ENCODE peak calls at places on chromosomes 2 and 18, in nine cellular contexts. One of them, this sample, is unnamed.

GRCh38 chr2:102141915-102142828 is at the start of gene IL1R1:
- DNase-seq in left lung: peak; percentile 87
- DNase-seq in astrocyte: peak; percentile 66
- DNase-seq in neuronal stem cell: peak; percentile 56
- DNase-seq in esophagus squamous epithelium: no peak
- DNase-seq in sigmoid colon: peak; percentile 90
- DNase-seq in right cardiac atrium: peak; percentile 95
- DNase-seq in HCT116: no peak
- DNase-seq in GM06990: no peak
- DNase-seq in this sample: no peak

GRCh38 chr2:170235860-170236638 is 58.1 kb downstream of the MYO3B start:
- DNase-seq in left lung: no peak
- DNase-seq in astrocyte: peak; percentile 33
- DNase-seq in neuronal stem cell: peak; percentile 84
- DNase-seq in esophagus squamous epithelium: no peak
- DNase-seq in sigmoid colon: no peak
- DNase-seq in right cardiac atrium: peak; percentile 33
- DNase-seq in HCT116: peak; percentile 60
- DNase-seq in GM06990: no peak
- DNase-seq in this sample: no peak

GRCh38 chr2:160209457-160209856 is 9.4 kb upstream of the ITGB6 start:
- DNase-seq in left lung: no peak
- DNase-seq in astrocyte: peak; percentile 97
- DNase-seq in neuronal stem cell: no peak
- DNase-seq in esophagus squamous epithelium: no peak
- DNase-seq in sigmoid colon: no peak
- DNase-seq in right cardiac atrium: no peak
- DNase-seq in HCT116: no peak
- DNase-seq in GM06990: no peak
- DNase-seq in this sample: no peak

GRCh38 chr2:117058366-117058765 is 756.1 kb upstream of the DDX18 start:
- DNase-seq in left lung: no peak
- DNase-seq in astrocyte: no peak
- DNase-seq in neuronal stem cell: no peak
- DNase-seq in esophagus squamous epithelium: no peak
- DNase-seq in sigmoid colon: no peak
- DNase-seq in right cardiac atrium: no peak
- DNase-seq in HCT116: no peak
- DNase-seq in GM06990: no peak
- DNase-seq in this sample: no peak

GRCh38 chr2:8682719-8683667 is 1.1 kb downstream of the ID2 start:
- DNase-seq in left lung: peak; percentile 61
- DNase-seq in astrocyte: peak; percentile 45
- DNase-seq in neuronal stem cell: peak; percentile 21
- DNase-seq in esophagus squamous epithelium: no peak
- DNase-seq in sigmoid colon: peak; percentile 74
- DNase-seq in right cardiac atrium: peak; percentile 71
- DNase-seq in HCT116: peak; percentile 8
- DNase-seq in GM06990: peak; percentile 35
- DNase-seq in this sample: no peak

GRCh38 chr18:73283032-73283431 is 415.2 kb upstream of the NETO1 start:
- DNase-seq in left lung: no peak
- DNase-seq in astrocyte: peak; percentile 37
- DNase-seq in neuronal stem cell: no peak
- DNase-seq in esophagus squamous epithelium: no peak
- DNase-seq in sigmoid colon: no peak
- DNase-seq in right cardiac atrium: no peak
- DNase-seq in HCT116: no peak
- DNase-seq in GM06990: no peak
- DNase-seq in this sample: no peak

GRCh38 chr2:20430461-20431302 is 16.2 kb upstream of the RHOB start:
- DNase-seq in left lung: no peak
- DNase-seq in astrocyte: no peak
- DNase-seq in neuronal stem cell: no peak
- DNase-seq in esophagus squamous epithelium: no peak
- DNase-seq in sigmoid colon: peak; percentile 48
- DNase-seq in right cardiac atrium: no peak
- DNase-seq in HCT116: no peak
- DNase-seq in GM06990: no peak
- DNase-seq in this sample: no peak

GRCh38 chr2:217254111-217254510 is 394.2 kb upstream of the TNP1 start:
- DNase-seq in left lung: no peak
- DNase-seq in astrocyte: no peak
- DNase-seq in neuronal stem cell: no peak
- DNase-seq in esophagus squamous epithelium: no peak
- DNase-seq in sigmoid colon: no peak
- DNase-seq in right cardiac atrium: no peak
- DNase-seq in HCT116: no peak
- DNase-seq in GM06990: no peak
- DNase-seq in this sample: no peak

GRCh38 chr2:63942788-63943187 is 76.4 kb downstream of the VPS54 start:
- DNase-seq in left lung: no peak
- DNase-seq in astrocyte: no peak
- DNase-seq in neuronal stem cell: no peak
- DNase-seq in esophagus squamous epithelium: no peak
- DNase-seq in sigmoid colon: no peak
- DNase-seq in right cardiac atrium: no peak
- DNase-seq in HCT116: no peak
- DNase-seq in GM06990: no peak
- DNase-seq in this sample: no peak

GRCh38 chr2:183093857-183094657 is 15.5 kb downstream of the DUSP19 start:
- DNase-seq in left lung: no peak
- DNase-seq in astrocyte: peak; percentile 45
- DNase-seq in neuronal stem cell: no peak
- DNase-seq in esophagus squamous epithelium: no peak
- DNase-seq in sigmoid colon: no peak
- DNase-seq in right cardiac atrium: no peak
- DNase-seq in HCT116: no peak
- DNase-seq in GM06990: peak; percentile 45
- DNase-seq in this sample: no peak

GRCh38 chr2:54763636-54764291 is 40.3 kb downstream of the EML6 start:
- DNase-seq in left lung: no peak
- DNase-seq in astrocyte: no peak
- DNase-seq in neuronal stem cell: no peak
- DNase-seq in esophagus squamous epithelium: no peak
- DNase-seq in sigmoid colon: no peak
- DNase-seq in right cardiac atrium: peak; percentile 57
- DNase-seq in HCT116: no peak
- DNase-seq in GM06990: no peak
- DNase-seq in this sample: no peak

GRCh38 chr18:49768051-49768391 is 45.3 kb downstream of the ACAA2 start:
- DNase-seq in left lung: peak; percentile 63
- DNase-seq in astrocyte: peak; percentile 50
- DNase-seq in neuronal stem cell: peak; percentile 48
- DNase-seq in esophagus squamous epithelium: no peak
- DNase-seq in sigmoid colon: no peak
- DNase-seq in right cardiac atrium: peak; percentile 74
- DNase-seq in HCT116: peak; percentile 62
- DNase-seq in GM06990: no peak
- DNase-seq in this sample: peak; percentile 60

GRCh38 chr18:49769047-49769708 is 44.2 kb downstream of the ACAA2 start:
- DNase-seq in left lung: no peak
- DNase-seq in astrocyte: no peak
- DNase-seq in neuronal stem cell: no peak
- DNase-seq in esophagus squamous epithelium: no peak
- DNase-seq in sigmoid colon: no peak
- DNase-seq in right cardiac atrium: no peak
- DNase-seq in HCT116: no peak
- DNase-seq in GM06990: no peak
- DNase-seq in this sample: no peak

GRCh38 chr18:49766646-49767045 is 46.7 kb downstream of the ACAA2 start:
- DNase-seq in left lung: no peak
- DNase-seq in astrocyte: no peak
- DNase-seq in neuronal stem cell: no peak
- DNase-seq in esophagus squamous epithelium: no peak
- DNase-seq in sigmoid colon: no peak
- DNase-seq in right cardiac atrium: no peak
- DNase-seq in HCT116: no peak
- DNase-seq in GM06990: no peak
- DNase-seq in this sample: no peak

GRCh38 chr18:49764032-49764431 is 49.3 kb downstream of the ACAA2 start:
- DNase-seq in left lung: no peak
- DNase-seq in astrocyte: peak; percentile 45
- DNase-seq in neuronal stem cell: no peak
- DNase-seq in esophagus squamous epithelium: no peak
- DNase-seq in sigmoid colon: no peak
- DNase-seq in right cardiac atrium: no peak
- DNase-seq in HCT116: no peak
- DNase-seq in GM06990: no peak
- DNase-seq in this sample: no peak

DNA sequence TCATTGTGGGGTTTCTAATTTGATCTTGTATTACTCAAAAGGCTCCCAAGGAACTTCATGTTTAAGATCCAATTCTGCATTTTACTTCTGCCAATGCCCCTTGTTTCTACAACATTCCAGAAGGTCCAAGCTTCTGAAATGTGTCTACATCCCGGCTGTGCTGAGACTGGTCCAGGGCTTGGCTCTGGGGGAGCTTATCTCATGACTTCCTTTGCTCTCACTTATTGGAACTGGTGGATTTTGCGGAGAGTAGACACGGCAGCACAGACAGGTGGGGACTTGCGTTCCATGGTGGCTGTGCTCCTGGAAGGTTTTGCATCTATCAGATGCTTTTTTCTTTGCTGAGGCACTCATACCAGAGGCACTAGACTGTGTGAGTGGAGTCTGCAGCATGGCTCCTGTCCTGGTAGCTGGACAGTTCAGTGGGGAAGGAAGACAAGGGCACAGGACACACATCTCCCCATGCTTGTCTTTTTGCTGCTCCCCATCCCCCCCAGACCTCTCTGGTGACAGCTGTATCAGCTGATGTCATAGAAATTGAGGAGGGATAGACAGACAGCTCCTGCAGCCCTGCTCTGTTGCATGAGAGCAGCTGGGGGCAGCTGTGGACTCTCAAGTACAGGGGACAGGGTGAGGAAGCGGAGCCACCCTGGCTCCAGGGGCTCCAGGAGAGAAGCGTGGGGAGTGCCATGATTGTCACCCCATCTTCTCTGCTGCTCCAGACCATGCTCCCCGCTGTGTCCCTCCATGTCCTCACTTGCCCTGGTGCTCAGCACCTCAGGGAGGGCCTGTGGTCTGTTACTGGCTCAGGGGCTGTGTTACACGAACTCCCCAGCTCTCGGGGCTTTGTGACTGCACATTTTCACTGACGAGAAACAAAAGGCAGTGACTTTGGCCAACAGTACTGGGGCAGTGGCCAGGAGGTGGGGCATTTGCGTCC is 46.0 kb downstream of the ACAA2 start:
- DNase-seq in left lung: no peak
- DNase-seq in astrocyte: no peak
- DNase-seq in neuronal stem cell: no peak
- DNase-seq in esophagus squamous epithelium: no peak
- DNase-seq in sigmoid colon: no peak
- DNase-seq in right cardiac atrium: no peak
- DNase-seq in HCT116: no peak
- DNase-seq in GM06990: no peak
- DNase-seq in this sample: no peak
- H3K4me3 ChIP-seq in left lung: no peak overlapping the region
- H3K4me3 ChIP-seq in astrocyte: no peak overlapping the region
- H3K4me3 ChIP-seq in neuronal stem cell: no peak overlapping the region
- H3K4me3 ChIP-seq in esophagus squamous epithelium: no peak overlapping the region
- H3K4me3 ChIP-seq in sigmoid colon: no peak overlapping the region
- H3K4me3 ChIP-seq in right cardiac atrium: no peak overlapping the region
- H3K4me3 ChIP-seq in HCT116: no peak overlapping the region
- H3K4me3 ChIP-seq in GM06990: no peak overlapping the region
- H3K4me3 ChIP-seq in this sample: no peak overlapping the region

GRCh38 chr18:45838302-45839070 is 13.0 kb downstream of the SIGLEC15 start:
- DNase-seq in left lung: no peak
- DNase-seq in astrocyte: no peak
- DNase-seq in neuronal stem cell: no peak
- DNase-seq in esophagus squamous epithelium: no peak
- DNase-seq in sigmoid colon: no peak
- DNase-seq in right cardiac atrium: no peak
- DNase-seq in HCT116: no peak
- DNase-seq in GM06990: no peak
- DNase-seq in this sample: no peak
- H3K4me3 ChIP-seq in left lung: no peak overlapping the region
- H3K4me3 ChIP-seq in astrocyte: no peak overlapping the region
- H3K4me3 ChIP-seq in neuronal stem cell: no peak overlapping the region
- H3K4me3 ChIP-seq in esophagus squamous epithelium: peak overlapping the region; percentile 17
- H3K4me3 ChIP-seq in sigmoid colon: peak overlapping the region; percentile 20
- H3K4me3 ChIP-seq in right cardiac atrium: no peak overlapping the region
- H3K4me3 ChIP-seq in HCT116: no peak overlapping the region
- H3K4me3 ChIP-seq in GM06990: no peak overlapping the region
- H3K4me3 ChIP-seq in this sample: no peak overlapping the region

GRCh38 chr2:204538179-204539009 is 6.9 kb upstream of the PARD3B start:
- DNase-seq in left lung: no peak
- DNase-seq in astrocyte: peak; percentile 40
- DNase-seq in neuronal stem cell: no peak
- DNase-seq in esophagus squamous epithelium: no peak
- DNase-seq in sigmoid colon: peak; percentile 75
- DNase-seq in right cardiac atrium: peak; percentile 40
- DNase-seq in HCT116: no peak
- DNase-seq in GM06990: no peak
- DNase-seq in this sample: no peak
- H3K4me3 ChIP-seq in left lung: no peak overlapping the region
- H3K4me3 ChIP-seq in astrocyte: no peak overlapping the region
- H3K4me3 ChIP-seq in neuronal stem cell: no peak overlapping the region
- H3K4me3 ChIP-seq in esophagus squamous epithelium: no peak overlapping the region
- H3K4me3 ChIP-seq in sigmoid colon: peak overlapping the region; percentile 9
- H3K4me3 ChIP-seq in right cardiac atrium: no peak overlapping the region
- H3K4me3 ChIP-seq in HCT116: no peak overlapping the region
- H3K4me3 ChIP-seq in GM06990: no peak overlapping the region
- H3K4me3 ChIP-seq in this sample: no peak overlapping the region

GRCh38 chr2:237699870-237700582 is 72.6 kb downstream of the LRRFIP1 start:
- DNase-seq in left lung: no peak
- DNase-seq in astrocyte: no peak
- DNase-seq in neuronal stem cell: no peak
- DNase-seq in esophagus squamous epithelium: no peak
- DNase-seq in sigmoid colon: no peak
- DNase-seq in right cardiac atrium: no peak
- DNase-seq in HCT116: no peak
- DNase-seq in GM06990: no peak
- DNase-seq in this sample: no peak
- H3K4me3 ChIP-seq in left lung: no peak overlapping the region
- H3K4me3 ChIP-seq in astrocyte: no peak overlapping the region
- H3K4me3 ChIP-seq in neuronal stem cell: no peak overlapping the region
- H3K4me3 ChIP-seq in esophagus squamous epithelium: no peak overlapping the region
- H3K4me3 ChIP-seq in sigmoid colon: no peak overlapping the region
- H3K4me3 ChIP-seq in right cardiac atrium: no peak overlapping the region
- H3K4me3 ChIP-seq in HCT116: no peak overlapping the region
- H3K4me3 ChIP-seq in GM06990: peak overlapping the region; percentile 3
- H3K4me3 ChIP-seq in this sample: no peak overlapping the region

DNA sequence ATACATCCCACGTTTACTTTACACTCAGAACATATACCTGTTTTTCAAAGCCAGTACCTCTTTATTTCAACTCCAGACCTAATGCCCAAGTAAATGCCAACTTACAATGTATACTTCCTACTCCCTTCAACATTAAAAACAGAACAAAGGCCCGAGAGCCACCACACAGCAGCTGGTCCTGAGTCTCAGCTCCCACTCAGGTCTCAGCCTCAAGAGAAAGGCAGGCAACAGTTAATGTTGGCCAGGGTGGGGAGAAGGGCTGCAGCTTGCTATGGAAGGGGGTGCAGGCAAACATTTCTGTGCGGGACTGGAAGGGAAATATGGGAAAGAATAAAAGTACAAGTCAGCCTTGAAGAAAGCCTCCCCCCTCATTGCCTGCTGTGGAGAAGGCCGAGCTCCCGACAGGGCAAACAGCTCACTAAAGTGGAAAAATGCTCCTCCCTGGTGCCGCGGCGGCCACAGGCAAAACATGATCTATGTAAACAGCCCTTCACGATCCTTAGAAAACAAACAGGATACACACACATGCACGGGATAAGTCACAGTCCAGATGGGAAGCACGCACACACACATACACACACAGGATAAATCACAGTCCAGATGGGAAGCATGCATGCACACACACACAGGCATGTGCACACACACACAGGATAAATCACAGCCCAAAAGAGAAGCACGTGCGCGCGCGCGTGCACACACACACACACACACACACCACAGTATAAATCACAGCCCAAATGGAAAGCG is 67.4 kb downstream of the ADNP2 start:
- DNase-seq in left lung: no peak
- DNase-seq in astrocyte: no peak
- DNase-seq in neuronal stem cell: no peak
- DNase-seq in esophagus squamous epithelium: no peak
- DNase-seq in sigmoid colon: no peak
- DNase-seq in right cardiac atrium: no peak
- DNase-seq in HCT116: no peak
- DNase-seq in GM06990: no peak
- DNase-seq in this sample: peak; percentile 39
- H3K4me3 ChIP-seq in left lung: no peak overlapping the region
- H3K4me3 ChIP-seq in astrocyte: no peak overlapping the region
- H3K4me3 ChIP-seq in neuronal stem cell: no peak overlapping the region
- H3K4me3 ChIP-seq in esophagus squamous epithelium: no peak overlapping the region
- H3K4me3 ChIP-seq in sigmoid colon: no peak overlapping the region
- H3K4me3 ChIP-seq in right cardiac atrium: no peak overlapping the region
- H3K4me3 ChIP-seq in HCT116: no peak overlapping the region
- H3K4me3 ChIP-seq in GM06990: no peak overlapping the region
- H3K4me3 ChIP-seq in this sample: peak overlapping the region; percentile 5